ENCODE peak calls at places on chromosomes 11 and 22, in seven cellular contexts. One of them, this sample, is unnamed.

GRCh38 chr11:13896175-13896989 is 66.1 kb upstream of the SPON1 start:
- DNase-seq in activated T-helper 1 cell treated with anti-CD3 and anti-CD28 coated beads, Interleukin-2, amount 50 U/mL, for 16 hours: no peak
- DNase-seq in fibroblast of villous mesenchyme: no peak
- DNase-seq in pulmonary artery endothelial cell: no peak
- DNase-seq in HFFc6: no peak
- DNase-seq in activated T-cell treated with anti-CD3 and anti-CD28 coated beads, Interleukin-2, amount 50 U/mL, for 1 hour: no peak
- DNase-seq in uterus: no peak
- DNase-seq in this sample: no peak

GRCh38 chr11:34621876-34622275 is 983 bp downstream of the EHF start:
- DNase-seq in activated T-cell treated with anti-CD3 and anti-CD28 coated beads, Interleukin-2, amount 50 U/mL, for 1 hour: no peak
- DNase-seq in HFFc6: no peak
- DNase-seq in uterus: no peak
- DNase-seq in pulmonary artery endothelial cell: no peak
- DNase-seq in fibroblast of villous mesenchyme: no peak
- DNase-seq in activated T-helper 1 cell treated with anti-CD3 and anti-CD28 coated beads, Interleukin-2, amount 50 U/mL, for 16 hours: no peak
- DNase-seq in this sample: no peak

GRCh38 chr11:6586434-6587359 is 16.7 kb downstream of the RRP8 start:
- DNase-seq in activated T-helper 1 cell treated with anti-CD3 and anti-CD28 coated beads, Interleukin-2, amount 50 U/mL, for 16 hours: no peak
- DNase-seq in fibroblast of villous mesenchyme: no peak
- DNase-seq in pulmonary artery endothelial cell: no peak
- DNase-seq in activated T-cell treated with anti-CD3 and anti-CD28 coated beads, Interleukin-2, amount 50 U/mL, for 1 hour: no peak
- DNase-seq in HFFc6: no peak
- DNase-seq in uterus: peak
- DNase-seq in this sample: no peak

GRCh38 chr11:119759747-119760412 is 30.9 kb upstream of the NECTIN1 start:
- DNase-seq in uterus: no peak
- DNase-seq in activated T-cell treated with anti-CD3 and anti-CD28 coated beads, Interleukin-2, amount 50 U/mL, for 1 hour: no peak
- DNase-seq in pulmonary artery endothelial cell: no peak
- DNase-seq in fibroblast of villous mesenchyme: no peak
- DNase-seq in activated T-helper 1 cell treated with anti-CD3 and anti-CD28 coated beads, Interleukin-2, amount 50 U/mL, for 16 hours: no peak
- DNase-seq in HFFc6: no peak
- DNase-seq in this sample: no peak

GRCh38 chr11:42770444-42771065 is 541.2 kb upstream of the API5 start:
- DNase-seq in HFFc6: no peak
- DNase-seq in pulmonary artery endothelial cell: no peak
- DNase-seq in uterus: no peak
- DNase-seq in activated T-helper 1 cell treated with anti-CD3 and anti-CD28 coated beads, Interleukin-2, amount 50 U/mL, for 16 hours: no peak
- DNase-seq in activated T-cell treated with anti-CD3 and anti-CD28 coated beads, Interleukin-2, amount 50 U/mL, for 1 hour: no peak
- DNase-seq in fibroblast of villous mesenchyme: no peak
- DNase-seq in this sample: no peak

GRCh38 chr22:46730568-46731245 is 7.3 kb downstream of the CERK start:
- DNase-seq in pulmonary artery endothelial cell: no peak
- DNase-seq in activated T-helper 1 cell treated with anti-CD3 and anti-CD28 coated beads, Interleukin-2, amount 50 U/mL, for 16 hours: no peak
- DNase-seq in uterus: no peak
- DNase-seq in fibroblast of villous mesenchyme: peak
- DNase-seq in activated T-cell treated with anti-CD3 and anti-CD28 coated beads, Interleukin-2, amount 50 U/mL, for 1 hour: no peak
- DNase-seq in HFFc6: no peak
- DNase-seq in this sample: no peak

GRCh38 chr11:6988506-6988905 is 31.6 kb downstream of the ZNF214 start:
- DNase-seq in activated T-helper 1 cell treated with anti-CD3 and anti-CD28 coated beads, Interleukin-2, amount 50 U/mL, for 16 hours: no peak
- DNase-seq in uterus: no peak
- DNase-seq in HFFc6: peak
- DNase-seq in fibroblast of villous mesenchyme: no peak
- DNase-seq in activated T-cell treated with anti-CD3 and anti-CD28 coated beads, Interleukin-2, amount 50 U/mL, for 1 hour: no peak
- DNase-seq in pulmonary artery endothelial cell: no peak
- DNase-seq in this sample: no peak

GRCh38 chr11:46895821-46896220 is 22.5 kb downstream of the LRP4 start:
- DNase-seq in activated T-helper 1 cell treated with anti-CD3 and anti-CD28 coated beads, Interleukin-2, amount 50 U/mL, for 16 hours: no peak
- DNase-seq in pulmonary artery endothelial cell: no peak
- DNase-seq in activated T-cell treated with anti-CD3 and anti-CD28 coated beads, Interleukin-2, amount 50 U/mL, for 1 hour: no peak
- DNase-seq in uterus: no peak
- DNase-seq in HFFc6: no peak
- DNase-seq in fibroblast of villous mesenchyme: no peak
- DNase-seq in this sample: no peak

GRCh38 chr11:101262995-101263394 is 133.4 kb upstream of the PGR start:
- DNase-seq in activated T-cell treated with anti-CD3 and anti-CD28 coated beads, Interleukin-2, amount 50 U/mL, for 1 hour: no peak
- DNase-seq in activated T-helper 1 cell treated with anti-CD3 and anti-CD28 coated beads, Interleukin-2, amount 50 U/mL, for 16 hours: no peak
- DNase-seq in HFFc6: no peak
- DNase-seq in pulmonary artery endothelial cell: no peak
- DNase-seq in fibroblast of villous mesenchyme: no peak
- DNase-seq in uterus: no peak
- DNase-seq in this sample: no peak

GRCh38 chr22:48796295-48797015 is 1031.2 kb downstream of the BRD1 start:
- DNase-seq in uterus: no peak
- DNase-seq in fibroblast of villous mesenchyme: no peak
- DNase-seq in activated T-helper 1 cell treated with anti-CD3 and anti-CD28 coated beads, Interleukin-2, amount 50 U/mL, for 16 hours: no peak
- DNase-seq in activated T-cell treated with anti-CD3 and anti-CD28 coated beads, Interleukin-2, amount 50 U/mL, for 1 hour: no peak
- DNase-seq in HFFc6: no peak
- DNase-seq in pulmonary artery endothelial cell: no peak
- DNase-seq in this sample: no peak

GRCh38 chr11:115168229-115168671 is 336.0 kb downstream of the CADM1 start:
- DNase-seq in HFFc6: no peak
- DNase-seq in activated T-helper 1 cell treated with anti-CD3 and anti-CD28 coated beads, Interleukin-2, amount 50 U/mL, for 16 hours: no peak
- DNase-seq in uterus: no peak
- DNase-seq in pulmonary artery endothelial cell: no peak
- DNase-seq in fibroblast of villous mesenchyme: no peak
- DNase-seq in activated T-cell treated with anti-CD3 and anti-CD28 coated beads, Interleukin-2, amount 50 U/mL, for 1 hour: no peak
- DNase-seq in this sample: no peak